ENCODE peak calls at places on chromosomes 5 and 9, in ten cellular contexts. L is lung, Z is heart right ventricle, C is psoas muscle, H is GM12878, T is HL-60, O is neural progenitor cell, A is mammary epithelial cell, Y is brain microvascular endothelial cell, Q is bronchial epithelial cell. S is an unnamed sample. For H3K27me3, the result is how much of the 10 kb centered on the place peaks cover.

GRCh38 chr5:141877478-141878185 is 578 bp downstream of the PCDH1 start:
- DNase-seq in Q (no peak), O (peak), Z (no peak), L (no peak), T (no peak), C (no peak), H (no peak), Y (no peak), A (peak), S (no peak)

GRCh38 chr9:137150485-137151060 is 11.6 kb downstream of the GRIN1 start:
- DNase-seq in O (no peak), A (peak), C (no peak), L (peak), Z (no peak), T (peak), H (no peak), Y (peak), Q (no peak), S (peak)

GRCh38 chr9:4299006-4299795 is 667 bp downstream of the GLIS3 start:
- DNase-seq in H (no peak), Y (peak), O (peak), L (peak), C (peak), T (peak), Q (no peak), A (peak), Z (peak), S (peak)

GRCh38 chr5:109105631-109106267 is 304.0 kb downstream of the PJA2 start:
- DNase-seq in O (peak), C (no peak), Y (peak), A (peak), Z (no peak), L (no peak), T (no peak), H (no peak), Q (peak), S (no peak)

GRCh38 chr5:138466900-138467710 is 1.8 kb downstream of the EGR1 start:
- DNase-seq in H (no peak), O (no peak), Y (no peak), Z (no peak), A (peak), T (no peak), Q (no peak), C (no peak), L (no peak), S (no peak)

GRCh38 chr5:94812232-94812631 is 193.8 kb downstream of the SLF1 start:
- DNase-seq in T (no peak), O (no peak), H (no peak), Q (no peak), L (no peak), Y (no peak), Z (no peak), A (no peak), C (no peak), S (no peak)

GRCh38 chr5:138354926-138355378 is 2.5 kb downstream of the KDM3B start:
- DNase-seq in T (peak), C (no peak), H (peak), Q (peak), O (peak), L (no peak), A (peak), Z (no peak), Y (peak), S (no peak)

GRCh38 chr5:30849801-30850370 is 343.6 kb upstream of the CDH6 start:
- DNase-seq in O (no peak), A (no peak), Q (peak), L (no peak), Y (peak), H (no peak), T (no peak), Z (no peak), C (no peak), S (no peak)

GRCh38 chr5:125894383-125894782 is 528.8 kb upstream of the GRAMD2B start:
- DNase-seq in C (no peak), Z (no peak), T (no peak), Y (peak), Q (peak), A (peak), H (no peak), O (peak), L (no peak), S (no peak)

GRCh38 chr5:156051972-156052371 is 275.0 kb upstream of the SGCD start:
- DNase-seq in O (peak), L (no peak), C (no peak), Q (no peak), Y (no peak), Z (no peak), H (no peak), T (no peak), A (no peak), S (no peak)
- TF ChIP-seq CTCF in O (peak), L (no peak), C (peak), Q (no peak), Y (no peak), Z (no peak), H (no peak), T (no peak), A (no peak), S (no peak)

GRCh38 chr9:97982191-97982718 is 886 bp upstream of the ANP32B start:
- DNase-seq in A (no peak), Y (no peak), Q (peak), H (no peak), T (no peak), C (no peak), O (no peak), L (no peak), Z (no peak), S (no peak)

GRCh38 chr9:97984188-97985057 is 1.3 kb downstream of the ANP32B start:
- DNase-seq in H (peak), C (peak), A (peak), T (peak), L (peak), Q (peak), Y (peak), Z (peak), O (peak), S (peak)

GRCh38 chr9:97983524-97984187 is 515 bp downstream of the ANP32B start:
- DNase-seq in A (peak), H (no peak), Q (peak), L (peak), C (peak), T (no peak), O (peak), Z (peak), Y (no peak), S (peak)

GRCh38 chr9:97981828-97982164 is 1.3 kb upstream of the ANP32B start:
- DNase-seq in Z (no peak), H (no peak), Y (no peak), O (no peak), L (no peak), A (no peak), T (no peak), Q (no peak), C (no peak), S (no peak)

GRCh38 chr9:97982719-97983523 is at the start of gene ANP32B:
- DNase-seq in H (peak), C (peak), L (peak), T (peak), Y (peak), O (peak), A (peak), Q (peak), Z (peak), S (peak)
- H3K27me3 ChIP-seq in H (under half), C (under half), L (under half), T (under half), Y (under half), O (half or more), A (under half), Q (under half), Z (under half), S (under half)

GRCh38 chr9:115192280-115192679 is 74.3 kb upstream of the TNC start:
- DNase-seq in Z (no peak), L (no peak), H (no peak), A (no peak), Q (no peak), O (no peak), C (no peak), Y (no peak), T (no peak), S (no peak)
- TF ChIP-seq CTCF in Z (no peak), L (no peak), H (no peak), A (no peak), Q (no peak), O (no peak), C (no peak), Y (no peak), T (no peak), S (no peak)

GRCh38 chr5:176725521-176725920 is 78.2 kb downstream of the TSPAN17 start:
- DNase-seq in C (no peak), T (no peak), Z (no peak), A (no peak), Y (no peak), L (no peak), Q (peak), H (no peak), O (peak), S (no peak)
- H3K27me3 ChIP-seq in C (under half), T (under half), Z (half or more), A (under half), Y (under half), L (under half), Q (under half), H (under half), O (under half), S (under half)

GRCh38 chr5:68055686-68056085 is 159.9 kb upstream of the PIK3R1 start:
- DNase-seq in C (no peak), L (no peak), O (no peak), T (no peak), Z (no peak), Y (no peak), H (no peak), Q (no peak), A (no peak), S (no peak)
- TF ChIP-seq CTCF in C (no peak), L (no peak), O (peak), T (no peak), Z (no peak), Y (peak), H (no peak), Q (no peak), A (no peak), S (no peak)

GRCh38 chr9:93595861-93596365 is 19.5 kb downstream of the PHF2 start:
- DNase-seq in H (no peak), Y (no peak), Q (no peak), L (no peak), O (no peak), Z (no peak), C (no peak), A (no peak), T (no peak), S (no peak)
- H3K27me3 ChIP-seq in H (under half), Y (under half), Q (under half), L (under half), O (under half), Z (under half), C (under half), A (under half), T (under half), S (under half)

DNA sequence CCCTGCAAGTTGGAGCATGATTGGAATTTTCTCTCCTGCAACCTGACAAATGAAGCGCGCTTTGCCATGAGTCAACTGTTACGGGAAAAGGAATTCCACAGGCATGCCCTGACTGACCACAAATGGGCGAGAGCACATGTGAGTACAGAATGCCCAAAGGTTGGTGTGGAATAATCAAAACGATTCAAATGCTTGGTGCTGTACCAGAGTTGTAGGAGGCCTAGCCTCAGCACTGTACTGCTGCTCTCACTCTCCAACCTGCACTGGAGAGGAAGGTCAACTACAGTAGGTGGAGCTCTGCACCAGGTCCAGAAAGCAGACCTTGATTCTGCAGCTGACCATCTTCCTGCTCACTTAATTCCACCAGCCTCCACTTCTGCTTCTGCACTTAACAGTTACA is 406.9 kb upstream of the ACTBL2 start:
- DNase-seq in L (no peak), A (peak), Y (peak), Z (no peak), T (no peak), C (no peak), H (no peak), O (peak), Q (peak), S (no peak)
- TF ChIP-seq CTCF in L (no peak), A (peak), Y (peak), Z (no peak), T (no peak), C (peak), H (no peak), O (no peak), Q (peak), S (no peak)